ENCODE peak calls at places on chromosomes 5 and 9, in six cellular contexts. One of them, this sample, is unnamed.

GRCh38 chr9:79233542-79233941 is 338.2 kb upstream of the TLE4 start:
- DNase-seq in ACHN: peak
- DNase-seq in C1 segment of cervical spinal cord: no peak
- DNase-seq in mesenchymal stem cell: peak
- DNase-seq in Daoy: peak
- DNase-seq in NAMALWA: peak
- DNase-seq in this sample: no peak

GRCh38 chr5:170491479-170491878 is 12.3 kb upstream of the KCNIP1 start:
- DNase-seq in ACHN: peak
- DNase-seq in C1 segment of cervical spinal cord: no peak
- DNase-seq in mesenchymal stem cell: peak
- DNase-seq in Daoy: peak
- DNase-seq in NAMALWA: no peak
- DNase-seq in this sample: peak

GRCh38 chr9:137439158-137439714 is 1.9 kb downstream of the ENTPD8 start:
- DNase-seq in ACHN: no peak
- DNase-seq in C1 segment of cervical spinal cord: no peak
- DNase-seq in mesenchymal stem cell: no peak
- DNase-seq in Daoy: no peak
- DNase-seq in NAMALWA: no peak
- DNase-seq in this sample: no peak

GRCh38 chr9:21994526-21994995 is at the start of gene CDKN2B-AS1:
- DNase-seq in ACHN: peak
- DNase-seq in C1 segment of cervical spinal cord: no peak
- DNase-seq in mesenchymal stem cell: peak
- DNase-seq in Daoy: no peak
- DNase-seq in NAMALWA: peak
- DNase-seq in this sample: peak

GRCh38 chr9:6855860-6856259 is 98.1 kb downstream of the KDM4C start:
- DNase-seq in ACHN: no peak
- DNase-seq in C1 segment of cervical spinal cord: no peak
- DNase-seq in mesenchymal stem cell: no peak
- DNase-seq in Daoy: no peak
- DNase-seq in NAMALWA: no peak
- DNase-seq in this sample: peak

GRCh38 chr9:108864446-108864845 is 2.4 kb downstream of the ACTL7A start:
- DNase-seq in ACHN: no peak
- DNase-seq in C1 segment of cervical spinal cord: no peak
- DNase-seq in mesenchymal stem cell: no peak
- DNase-seq in Daoy: no peak
- DNase-seq in NAMALWA: no peak
- DNase-seq in this sample: no peak

GRCh38 chr5:64299805-64300204 is 134.2 kb downstream of the RNF180 start:
- DNase-seq in ACHN: no peak
- DNase-seq in C1 segment of cervical spinal cord: no peak
- DNase-seq in mesenchymal stem cell: no peak
- DNase-seq in Daoy: peak
- DNase-seq in NAMALWA: no peak
- DNase-seq in this sample: peak

GRCh38 chr9:136719212-136719880 is 7.0 kb downstream of the DIPK1B start:
- DNase-seq in ACHN: no peak
- DNase-seq in C1 segment of cervical spinal cord: no peak
- DNase-seq in mesenchymal stem cell: no peak
- DNase-seq in Daoy: peak
- DNase-seq in NAMALWA: no peak
- DNase-seq in this sample: peak

GRCh38 chr9:2181794-2182193 is 166.6 kb downstream of the SMARCA2 start:
- DNase-seq in ACHN: peak
- DNase-seq in C1 segment of cervical spinal cord: peak
- DNase-seq in mesenchymal stem cell: peak
- DNase-seq in Daoy: peak
- DNase-seq in NAMALWA: no peak
- DNase-seq in this sample: peak

GRCh38 chr5:166324372-166324771 is 1967.1 kb upstream of the WWC1 start:
- DNase-seq in ACHN: no peak
- DNase-seq in C1 segment of cervical spinal cord: no peak
- DNase-seq in mesenchymal stem cell: no peak
- DNase-seq in Daoy: no peak
- DNase-seq in NAMALWA: no peak
- DNase-seq in this sample: no peak

GRCh38 chr5:33072296-33072695 is 361.2 kb downstream of the NPR3 start:
- DNase-seq in ACHN: no peak
- DNase-seq in C1 segment of cervical spinal cord: no peak
- DNase-seq in mesenchymal stem cell: no peak
- DNase-seq in Daoy: no peak
- DNase-seq in NAMALWA: no peak
- DNase-seq in this sample: no peak

GRCh38 chr5:58012801-58013315 is 447.0 kb downstream of the PLK2 start:
- DNase-seq in ACHN: no peak
- DNase-seq in C1 segment of cervical spinal cord: no peak
- DNase-seq in mesenchymal stem cell: no peak
- DNase-seq in Daoy: no peak
- DNase-seq in NAMALWA: no peak
- DNase-seq in this sample: no peak

GRCh38 chr5:94021246-94021645 is 279.8 kb upstream of the POU5F2 start:
- DNase-seq in ACHN: peak
- DNase-seq in C1 segment of cervical spinal cord: no peak
- DNase-seq in mesenchymal stem cell: peak
- DNase-seq in Daoy: peak
- DNase-seq in NAMALWA: no peak
- DNase-seq in this sample: peak

GRCh38 chr9:78357165-78357873 is 60.4 kb downstream of the PSAT1 start:
- DNase-seq in ACHN: no peak
- DNase-seq in C1 segment of cervical spinal cord: no peak
- DNase-seq in mesenchymal stem cell: no peak
- DNase-seq in Daoy: peak
- DNase-seq in NAMALWA: no peak
- DNase-seq in this sample: no peak

GRCh38 chr5:133610489-133611356 is 1.6 kb downstream of the FSTL4 start:
- DNase-seq in ACHN: peak
- DNase-seq in C1 segment of cervical spinal cord: peak
- DNase-seq in mesenchymal stem cell: peak
- DNase-seq in Daoy: peak
- DNase-seq in NAMALWA: peak
- DNase-seq in this sample: peak

GRCh38 chr5:90783460-90784333 is 225.1 kb downstream of the ADGRV1 start:
- DNase-seq in ACHN: peak
- DNase-seq in C1 segment of cervical spinal cord: no peak
- DNase-seq in mesenchymal stem cell: peak
- DNase-seq in Daoy: peak
- DNase-seq in NAMALWA: peak
- DNase-seq in this sample: peak

GRCh38 chr5:36438765-36439501 is 137.2 kb upstream of the RANBP3L start:
- DNase-seq in ACHN: no peak
- DNase-seq in C1 segment of cervical spinal cord: peak
- DNase-seq in mesenchymal stem cell: no peak
- DNase-seq in Daoy: no peak
- DNase-seq in NAMALWA: no peak
- DNase-seq in this sample: no peak

GRCh38 chr5:135632806-135633205 is 54.0 kb upstream of the CXCL14 start:
- DNase-seq in ACHN: no peak
- DNase-seq in C1 segment of cervical spinal cord: no peak
- DNase-seq in mesenchymal stem cell: no peak
- DNase-seq in Daoy: no peak
- DNase-seq in NAMALWA: no peak
- DNase-seq in this sample: no peak

GRCh38 chr9:109799141-109799540 is 19.1 kb downstream of the PALM2AKAP2 start:
- DNase-seq in ACHN: no peak
- DNase-seq in C1 segment of cervical spinal cord: no peak
- DNase-seq in mesenchymal stem cell: no peak
- DNase-seq in Daoy: no peak
- DNase-seq in NAMALWA: no peak
- DNase-seq in this sample: no peak

GRCh38 chr5:167998148-167998767 is 293.2 kb upstream of the WWC1 start:
- DNase-seq in ACHN: no peak
- DNase-seq in C1 segment of cervical spinal cord: no peak
- DNase-seq in mesenchymal stem cell: no peak
- DNase-seq in Daoy: peak
- DNase-seq in NAMALWA: no peak
- DNase-seq in this sample: no peak

GRCh38 chr9:113614843-113615648 is 151.5 kb downstream of the RGS3 start:
- DNase-seq in ACHN: no peak
- DNase-seq in C1 segment of cervical spinal cord: no peak
- DNase-seq in mesenchymal stem cell: peak
- DNase-seq in Daoy: no peak
- DNase-seq in NAMALWA: no peak
- DNase-seq in this sample: no peak

GRCh38 chr5:145629047-145629446 is 206.1 kb downstream of the PRELID2 start:
- DNase-seq in ACHN: no peak
- DNase-seq in C1 segment of cervical spinal cord: no peak
- DNase-seq in mesenchymal stem cell: no peak
- DNase-seq in Daoy: no peak
- DNase-seq in NAMALWA: no peak
- DNase-seq in this sample: no peak

GRCh38 chr9:105405514-105406131 is 42.2 kb upstream of the FSD1L start:
- DNase-seq in ACHN: peak
- DNase-seq in C1 segment of cervical spinal cord: no peak
- DNase-seq in mesenchymal stem cell: peak
- DNase-seq in Daoy: peak
- DNase-seq in NAMALWA: peak
- DNase-seq in this sample: no peak

GRCh38 chr9:86721843-86722705 is 225.2 kb downstream of the GAS1 start:
- DNase-seq in ACHN: peak
- DNase-seq in C1 segment of cervical spinal cord: no peak
- DNase-seq in mesenchymal stem cell: peak
- DNase-seq in Daoy: peak
- DNase-seq in NAMALWA: no peak
- DNase-seq in this sample: peak

GRCh38 chr9:115353681-115354080 is 235.7 kb upstream of the TNC start:
- DNase-seq in ACHN: no peak
- DNase-seq in C1 segment of cervical spinal cord: no peak
- DNase-seq in mesenchymal stem cell: no peak
- DNase-seq in Daoy: peak
- DNase-seq in NAMALWA: no peak
- DNase-seq in this sample: no peak

GRCh38 chr5:133662578-133662977 is 50.2 kb upstream of the FSTL4 start:
- DNase-seq in ACHN: no peak
- DNase-seq in C1 segment of cervical spinal cord: no peak
- DNase-seq in mesenchymal stem cell: no peak
- DNase-seq in Daoy: peak
- DNase-seq in NAMALWA: no peak
- DNase-seq in this sample: no peak

GRCh38 chr9:37471942-37472679 is 6.9 kb upstream of the ZBTB5 start:
- DNase-seq in ACHN: peak
- DNase-seq in C1 segment of cervical spinal cord: no peak
- DNase-seq in mesenchymal stem cell: peak
- DNase-seq in Daoy: peak
- DNase-seq in NAMALWA: no peak
- DNase-seq in this sample: no peak

GRCh38 chr5:139979943-139980342 is 63.2 kb downstream of the NRG2 start:
- DNase-seq in ACHN: no peak
- DNase-seq in C1 segment of cervical spinal cord: no peak
- DNase-seq in mesenchymal stem cell: no peak
- DNase-seq in Daoy: no peak
- DNase-seq in NAMALWA: no peak
- DNase-seq in this sample: no peak

GRCh38 chr5:127013407-127013806 is 17.0 kb downstream of the MARCHF3 start:
- DNase-seq in ACHN: no peak
- DNase-seq in C1 segment of cervical spinal cord: no peak
- DNase-seq in mesenchymal stem cell: no peak
- DNase-seq in Daoy: peak
- DNase-seq in NAMALWA: no peak
- DNase-seq in this sample: no peak

This sample was measured in Calu3.